ENCODE peak calls at places on chromosomes 16 and 17, in eight cellular contexts. V is fibroblast of the aortic adventitia; T is WERI-Rb-1; B is NAMALWA; C is stimulated activated CD4-positive, alpha-beta T cell treated with anti-CD3 and anti-CD28 coated beads, Interleukin-1b, Interleukin-23, amount 100 ng/mL, for 4 hours; F is GM10248; G is NCI-H1105 treated with DMSO at 0.1 percent for 48 hours; W is iPS DF 6.9. D is an unnamed sample.

GRCh38 chr16:89918453-89919347 is at the start of gene MC1R:
- DNase-seq in C (no peak), F (peak), V (peak), W (no peak), B (peak), G (peak), T (peak), D (no peak)

GRCh38 chr17:62179525-62180161 is 114.6 kb upstream of the MED13 start:
- DNase-seq in F (no peak), T (no peak), V (peak), W (no peak), G (no peak), C (no peak), B (no peak), D (no peak)

GRCh38 chr17:79850571-79851460 is 11.6 kb upstream of the CBX4 start:
- DNase-seq in V (peak), G (no peak), T (no peak), C (no peak), F (no peak), B (no peak), W (no peak), D (no peak)

GRCh38 chr17:7084058-7084457 is 4.0 kb upstream of the CLEC10A start:
- DNase-seq in G (no peak), F (no peak), W (no peak), T (no peak), B (no peak), V (peak), C (no peak), D (no peak)

GRCh38 chr16:27961296-27961620 is 102.3 kb downstream of the GSG1L start:
- DNase-seq in G (no peak), T (no peak), C (no peak), V (no peak), B (no peak), W (no peak), F (no peak), D (no peak)

GRCh38 chr16:81545470-81546175 is 101.0 kb downstream of the CMIP start:
- DNase-seq in V (no peak), T (no peak), F (no peak), W (no peak), B (no peak), G (no peak), C (no peak), D (no peak)

GRCh38 chr17:2122641-2123302 is 67.9 kb downstream of the HIC1 start:
- DNase-seq in T (no peak), V (peak), F (peak), W (no peak), B (no peak), C (no peak), G (no peak), D (peak)

GRCh38 chr16:85733155-85733838 is 17.6 kb downstream of the C16orf74 start:
- DNase-seq in T (no peak), V (peak), W (no peak), C (no peak), F (no peak), B (no peak), G (no peak), D (no peak)

GRCh38 chr17:42937712-42938596 is 26.3 kb downstream of the AARSD1 start:
- DNase-seq in G (peak), F (peak), T (peak), W (no peak), B (peak), V (peak), C (no peak), D (peak)

GRCh38 chr17:57366558-57367351 is 110.4 kb downstream of the MSI2 start:
- DNase-seq in T (no peak), C (no peak), F (no peak), G (peak), B (peak), V (no peak), W (no peak), D (no peak)

GRCh38 chr16:48596326-48596725 is 13.7 kb downstream of the N4BP1 start:
- DNase-seq in C (no peak), F (peak), V (no peak), T (no peak), G (no peak), W (no peak), B (no peak), D (no peak)

GRCh38 chr16:85207357-85207921 is 95.2 kb upstream of the CIBAR2 start:
- DNase-seq in G (no peak), T (no peak), W (no peak), V (no peak), F (no peak), B (no peak), C (no peak), D (peak)

GRCh38 chr17:77391668-77392375 is 251.1 kb downstream of the SEC14L1 start:
- DNase-seq in G (no peak), W (no peak), F (no peak), B (no peak), C (no peak), T (no peak), V (peak), D (no peak)

GRCh38 chr17:63442549-63443035 is 3.5 kb downstream of the CYB561 start:
- DNase-seq in F (peak), T (peak), W (no peak), G (no peak), B (peak), C (no peak), V (no peak), D (peak)

GRCh38 chr16:19808061-19808621 is 76.5 kb downstream of the GPRC5B start:
- DNase-seq in V (peak), G (no peak), W (no peak), B (no peak), C (no peak), T (no peak), F (peak), D (peak)

GRCh38 chr17:79218825-79219200 is 144.2 kb downstream of the ENGASE start:
- DNase-seq in W (no peak), V (no peak), C (no peak), T (no peak), B (no peak), F (no peak), G (no peak), D (no peak)

GRCh38 chr17:1695365-1695764 is 10.7 kb upstream of the PRPF8 start:
- DNase-seq in G (no peak), B (no peak), F (peak), V (no peak), T (no peak), W (no peak), C (no peak), D (no peak)

GRCh38 chr17:68698761-68699160 is 97.6 kb upstream of the FAM20A start:
- DNase-seq in V (peak), C (no peak), T (no peak), G (no peak), B (no peak), F (no peak), W (no peak), D (no peak)